ENCODE peak calls at places on chromosomes 13 and 19, in six cellular contexts. One of them, this sample, is unnamed.
A peak's percentile ranks its signal among the peaks of the same experiment; 100 is the strongest.

GRCh38 chr13:96837809-96838208 is 156.5 kb downstream of the OXGR1 start:
- DNase-seq in lower leg skin: no peak
- DNase-seq in right lobe of liver: no peak
- DNase-seq in nephron progenitor cell: no peak
- DNase-seq in pancreas: no peak
- DNase-seq in AG10803: no peak
- DNase-seq in this sample: no peak

GRCh38 chr19:10896851-10897526 is 25.6 kb downstream of the CARM1 start:
- DNase-seq in nephron progenitor cell: no peak
- DNase-seq in pancreas: no peak
- DNase-seq in right lobe of liver: no peak
- DNase-seq in lower leg skin: no peak
- DNase-seq in AG10803: no peak
- DNase-seq in this sample: no peak

GRCh38 chr19:30395283-30395682 is 23.1 kb downstream of the ZNF536 start:
- DNase-seq in lower leg skin: no peak
- DNase-seq in AG10803: no peak
- DNase-seq in pancreas: no peak
- DNase-seq in nephron progenitor cell: no peak
- DNase-seq in right lobe of liver: no peak
- DNase-seq in this sample: no peak

GRCh38 chr19:45499196-45500180 is 1.2 kb downstream of the PPM1N start:
- DNase-seq in nephron progenitor cell: peak; percentile 74
- DNase-seq in AG10803: peak; percentile 18
- DNase-seq in lower leg skin: peak; percentile 55
- DNase-seq in pancreas: peak; percentile 67
- DNase-seq in right lobe of liver: peak; percentile 82
- DNase-seq in this sample: peak; percentile 46

GRCh38 chr13:89695343-89696257 is 1651.9 kb upstream of the MIR17HG start:
- DNase-seq in lower leg skin: no peak
- DNase-seq in nephron progenitor cell: peak; percentile 68
- DNase-seq in right lobe of liver: no peak
- DNase-seq in AG10803: peak; percentile 8
- DNase-seq in pancreas: no peak
- DNase-seq in this sample: peak; percentile 68

GRCh38 chr13:55761986-55762385 is 1378.7 kb upstream of the PRR20A start:
- DNase-seq in nephron progenitor cell: no peak
- DNase-seq in pancreas: no peak
- DNase-seq in right lobe of liver: no peak
- DNase-seq in AG10803: no peak
- DNase-seq in lower leg skin: no peak
- DNase-seq in this sample: no peak

GRCh38 chr19:53659292-53659691 is 27.5 kb downstream of the DPRX start:
- DNase-seq in AG10803: no peak
- DNase-seq in lower leg skin: peak; percentile 16
- DNase-seq in right lobe of liver: no peak
- DNase-seq in nephron progenitor cell: peak; percentile 15
- DNase-seq in pancreas: no peak
- DNase-seq in this sample: peak; percentile 1

GRCh38 chr13:52127783-52128702 is 830 bp downstream of the NEK5 start:
- DNase-seq in AG10803: peak; percentile 47
- DNase-seq in pancreas: no peak
- DNase-seq in lower leg skin: peak; percentile 48
- DNase-seq in nephron progenitor cell: peak; percentile 62
- DNase-seq in right lobe of liver: peak; percentile 67
- DNase-seq in this sample: peak; percentile 65

GRCh38 chr13:111513766-111514611 is 193.5 kb downstream of the TEX29 start:
- DNase-seq in AG10803: no peak
- DNase-seq in lower leg skin: no peak
- DNase-seq in pancreas: no peak
- DNase-seq in right lobe of liver: no peak
- DNase-seq in nephron progenitor cell: no peak
- DNase-seq in this sample: no peak

GRCh38 chr13:28621439-28621838 is 37.5 kb upstream of the POMP start:
- DNase-seq in nephron progenitor cell: no peak
- DNase-seq in lower leg skin: no peak
- DNase-seq in pancreas: no peak
- DNase-seq in AG10803: no peak
- DNase-seq in right lobe of liver: no peak
- DNase-seq in this sample: peak; percentile 45

GRCh38 chr19:33152178-33152577 is 20.3 kb downstream of the WDR88 start:
- DNase-seq in AG10803: no peak
- DNase-seq in right lobe of liver: no peak
- DNase-seq in nephron progenitor cell: no peak
- DNase-seq in pancreas: no peak
- DNase-seq in lower leg skin: no peak
- DNase-seq in this sample: no peak

GRCh38 chr19:30293051-30293785 is 79.0 kb upstream of the ZNF536 start:
- DNase-seq in right lobe of liver: no peak
- DNase-seq in AG10803: no peak
- DNase-seq in pancreas: no peak
- DNase-seq in nephron progenitor cell: no peak
- DNase-seq in lower leg skin: no peak
- DNase-seq in this sample: no peak

GRCh38 chr13:20713751-20714150 is 10.3 kb downstream of the IL17D start:
- DNase-seq in AG10803: peak; percentile 74
- DNase-seq in right lobe of liver: no peak
- DNase-seq in lower leg skin: no peak
- DNase-seq in nephron progenitor cell: no peak
- DNase-seq in pancreas: no peak
- DNase-seq in this sample: peak; percentile 52

GRCh38 chr13:64347662-64348061 is 2882.5 kb downstream of the PCDH9 start:
- DNase-seq in lower leg skin: no peak
- DNase-seq in nephron progenitor cell: no peak
- DNase-seq in pancreas: no peak
- DNase-seq in AG10803: no peak
- DNase-seq in right lobe of liver: no peak
- DNase-seq in this sample: no peak

GRCh38 chr19:4815426-4816387 is 15.8 kb downstream of the TICAM1 start:
- DNase-seq in nephron progenitor cell: peak; percentile 81
- DNase-seq in right lobe of liver: peak; percentile 92
- DNase-seq in AG10803: peak; percentile 91
- DNase-seq in pancreas: peak; percentile 84
- DNase-seq in lower leg skin: peak; percentile 92
- DNase-seq in this sample: peak; percentile 95

GRCh38 chr13:110301606-110302131 is 5.3 kb downstream of the COL4A1 start:
- DNase-seq in pancreas: no peak
- DNase-seq in nephron progenitor cell: no peak
- DNase-seq in lower leg skin: no peak
- DNase-seq in AG10803: peak; percentile 88
- DNase-seq in right lobe of liver: no peak
- DNase-seq in this sample: no peak

GRCh38 chr19:49506575-49507105 is 5.8 kb upstream of the FCGRT start:
- DNase-seq in nephron progenitor cell: peak; percentile 62
- DNase-seq in right lobe of liver: peak; percentile 73
- DNase-seq in pancreas: peak; percentile 78
- DNase-seq in lower leg skin: no peak
- DNase-seq in AG10803: no peak
- DNase-seq in this sample: peak; percentile 66

GRCh38 chr13:99179460-99179859 is 21.2 kb upstream of the UBAC2 start:
- DNase-seq in right lobe of liver: no peak
- DNase-seq in pancreas: no peak
- DNase-seq in lower leg skin: no peak
- DNase-seq in nephron progenitor cell: no peak
- DNase-seq in AG10803: no peak
- DNase-seq in this sample: no peak

GRCh38 chr13:106496072-106496997 is 39.1 kb downstream of the EFNB2 start:
- DNase-seq in nephron progenitor cell: no peak
- DNase-seq in AG10803: no peak
- DNase-seq in right lobe of liver: no peak
- DNase-seq in lower leg skin: no peak
- DNase-seq in pancreas: no peak
- DNase-seq in this sample: peak; percentile 38

DNA sequence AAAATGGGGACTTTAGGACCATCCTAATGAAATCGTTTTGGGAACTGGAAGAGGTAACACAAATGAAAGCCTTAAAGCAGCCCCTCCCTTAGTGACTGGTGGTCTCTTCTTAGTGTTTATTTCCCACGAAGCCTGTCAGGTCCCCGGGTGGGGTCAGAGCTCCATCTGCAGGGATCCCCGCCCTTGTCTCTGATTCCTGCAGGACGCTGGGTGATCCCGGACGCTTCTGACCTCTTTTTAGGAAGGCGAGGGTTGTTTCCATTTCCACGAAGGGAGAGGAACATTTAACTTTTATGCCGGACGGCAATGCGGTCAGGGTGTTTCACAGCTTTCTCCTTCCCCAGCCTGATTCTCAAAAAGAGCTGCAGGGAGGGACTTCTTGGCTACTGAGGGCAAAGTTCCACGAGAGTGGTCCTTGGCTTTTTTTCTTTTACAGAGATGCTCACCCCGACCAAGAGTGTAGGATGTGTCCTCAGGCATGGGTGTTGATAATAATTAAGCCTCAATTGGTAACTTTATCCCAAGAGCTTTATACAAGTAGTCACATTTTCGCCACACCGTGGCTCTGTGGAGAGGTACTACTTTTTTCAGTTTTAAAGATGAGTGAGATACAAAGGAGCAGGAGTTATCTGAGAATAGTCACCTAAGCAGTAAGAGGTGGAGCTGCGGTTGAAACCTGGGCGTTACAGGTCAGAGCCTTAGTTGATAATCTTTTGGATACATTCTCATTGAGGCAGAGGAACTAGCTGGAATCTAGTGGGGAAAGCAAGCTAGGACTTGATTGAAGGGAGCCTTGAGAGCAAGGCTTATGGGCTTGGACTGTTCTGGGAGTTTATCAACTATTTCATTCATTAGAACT is 813 bp downstream of the ZNF284 start:
- DNase-seq in pancreas: no peak
- DNase-seq in lower leg skin: no peak
- DNase-seq in right lobe of liver: no peak
- DNase-seq in AG10803: no peak
- DNase-seq in nephron progenitor cell: no peak
- DNase-seq in this sample: no peak
- TF ChIP-seq CTCF in pancreas: no peak
- TF ChIP-seq CTCF in lower leg skin: no peak
- TF ChIP-seq CTCF in right lobe of liver: no peak
- TF ChIP-seq CTCF in AG10803: peak; percentile 10
- TF ChIP-seq CTCF in nephron progenitor cell: no peak
- TF ChIP-seq CTCF in this sample: no peak

GRCh38 chr19:21677696-21678418 is 89.5 kb downstream of the ZNF100 start:
- DNase-seq in pancreas: no peak
- DNase-seq in nephron progenitor cell: no peak
- DNase-seq in lower leg skin: no peak
- DNase-seq in AG10803: no peak
- DNase-seq in right lobe of liver: no peak
- DNase-seq in this sample: no peak
- TF ChIP-seq CTCF in pancreas: no peak
- TF ChIP-seq CTCF in nephron progenitor cell: no peak
- TF ChIP-seq CTCF in lower leg skin: no peak
- TF ChIP-seq CTCF in AG10803: no peak
- TF ChIP-seq CTCF in right lobe of liver: no peak
- TF ChIP-seq CTCF in this sample: no peak

GRCh38 chr19:8340341-8341096 is 2.5 kb downstream of the KANK3 start:
- DNase-seq in nephron progenitor cell: peak; percentile 48
- DNase-seq in right lobe of liver: peak; percentile 61
- DNase-seq in pancreas: no peak
- DNase-seq in lower leg skin: no peak
- DNase-seq in AG10803: no peak
- DNase-seq in this sample: peak; percentile 49
- TF ChIP-seq CTCF in nephron progenitor cell: peak; percentile 15
- TF ChIP-seq CTCF in right lobe of liver: no peak
- TF ChIP-seq CTCF in pancreas: no peak
- TF ChIP-seq CTCF in lower leg skin: no peak
- TF ChIP-seq CTCF in AG10803: no peak
- TF ChIP-seq CTCF in this sample: peak; percentile 28

GRCh38 chr19:34189917-34190425 is 17.7 kb downstream of the LSM14A start:
- DNase-seq in nephron progenitor cell: no peak
- DNase-seq in AG10803: no peak
- DNase-seq in right lobe of liver: no peak
- DNase-seq in lower leg skin: no peak
- DNase-seq in pancreas: no peak
- DNase-seq in this sample: peak; percentile 33
- TF ChIP-seq CTCF in nephron progenitor cell: no peak
- TF ChIP-seq CTCF in AG10803: no peak
- TF ChIP-seq CTCF in right lobe of liver: no peak
- TF ChIP-seq CTCF in lower leg skin: no peak
- TF ChIP-seq CTCF in pancreas: no peak
- TF ChIP-seq CTCF in this sample: no peak

DNA sequence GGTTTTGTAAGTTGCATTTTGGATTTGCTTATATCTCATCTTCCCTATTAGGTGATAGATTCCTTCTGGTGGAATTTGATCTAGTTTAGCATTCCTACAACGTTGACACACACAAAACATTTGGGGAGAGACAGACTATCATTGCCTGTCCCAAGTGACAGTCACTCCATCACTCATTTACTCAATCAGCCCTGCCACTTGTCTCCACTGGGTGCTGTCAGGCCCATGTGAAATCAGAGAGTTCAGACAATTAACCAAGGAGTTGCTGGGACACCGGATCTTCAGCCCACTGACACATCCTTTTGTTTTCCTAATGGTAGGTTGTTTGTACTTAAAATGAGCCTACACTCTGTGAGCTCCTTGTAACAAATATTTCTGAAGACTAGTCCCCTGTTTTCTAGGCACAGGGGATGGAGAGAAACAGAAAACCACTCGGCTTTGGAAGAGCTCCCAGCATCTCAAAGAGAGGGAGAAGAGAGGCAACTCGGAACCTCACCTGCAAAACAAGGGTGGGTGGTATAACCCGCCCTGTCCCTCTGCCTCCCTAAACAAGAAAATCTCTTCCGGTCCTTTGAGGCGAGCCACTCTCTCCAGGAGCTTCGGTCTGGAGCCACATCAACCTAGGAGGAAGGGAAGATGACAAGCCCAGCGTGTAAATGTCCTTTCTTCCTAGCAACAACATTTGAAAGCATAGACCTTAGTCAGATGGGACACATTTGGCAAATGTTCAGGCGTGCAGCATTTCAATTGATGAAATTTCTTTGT is 440.9 kb upstream of the KLF12 start:
- DNase-seq in right lobe of liver: no peak
- DNase-seq in AG10803: no peak
- DNase-seq in pancreas: no peak
- DNase-seq in nephron progenitor cell: no peak
- DNase-seq in lower leg skin: no peak
- DNase-seq in this sample: peak; percentile 2
- TF ChIP-seq CTCF in right lobe of liver: no peak
- TF ChIP-seq CTCF in AG10803: no peak
- TF ChIP-seq CTCF in pancreas: no peak
- TF ChIP-seq CTCF in nephron progenitor cell: no peak
- TF ChIP-seq CTCF in lower leg skin: no peak
- TF ChIP-seq CTCF in this sample: no peak

This sample was measured in cardiac muscle cell.